ENCODE peak calls at places on chromosome 4, in six cellular contexts. One of them, this sample, is unnamed.

GRCh38 chr4:143514432-143514831 is 930 bp downstream of the SMARCA5 start:
- DNase-seq in anterior cingulate cortex: peak; percentile 56
- DNase-seq in activated T-cell treated with anti-CD3 and anti-CD28 coated beads, Interleukin-2, amount 50 U/mL, for 72 hours: peak; percentile 20
- DNase-seq in HFF-Myc: no peak
- DNase-seq in NCI-H69: peak; percentile 75
- DNase-seq in left ventricle myocardium inferior: peak; percentile 40
- DNase-seq in this sample: no peak

GRCh38 chr4:123478859-123479345 is 82.3 kb downstream of the SPRY1 start:
- DNase-seq in anterior cingulate cortex: no peak
- DNase-seq in activated T-cell treated with anti-CD3 and anti-CD28 coated beads, Interleukin-2, amount 50 U/mL, for 72 hours: no peak
- DNase-seq in HFF-Myc: no peak
- DNase-seq in NCI-H69: peak; percentile 7
- DNase-seq in left ventricle myocardium inferior: no peak
- DNase-seq in this sample: no peak

GRCh38 chr4:102751964-102752363 is 8.8 kb downstream of the MANBA start:
- DNase-seq in anterior cingulate cortex: no peak
- DNase-seq in activated T-cell treated with anti-CD3 and anti-CD28 coated beads, Interleukin-2, amount 50 U/mL, for 72 hours: no peak
- DNase-seq in HFF-Myc: no peak
- DNase-seq in NCI-H69: no peak
- DNase-seq in left ventricle myocardium inferior: no peak
- DNase-seq in this sample: no peak

GRCh38 chr4:69092190-69092589 is 4.1 kb upstream of the UGT2B7 start:
- DNase-seq in anterior cingulate cortex: no peak
- DNase-seq in activated T-cell treated with anti-CD3 and anti-CD28 coated beads, Interleukin-2, amount 50 U/mL, for 72 hours: no peak
- DNase-seq in HFF-Myc: no peak
- DNase-seq in NCI-H69: peak; percentile 71
- DNase-seq in left ventricle myocardium inferior: no peak
- DNase-seq in this sample: no peak

GRCh38 chr4:8840006-8840793 is 31.4 kb downstream of the HMX1 start:
- DNase-seq in anterior cingulate cortex: no peak
- DNase-seq in activated T-cell treated with anti-CD3 and anti-CD28 coated beads, Interleukin-2, amount 50 U/mL, for 72 hours: no peak
- DNase-seq in HFF-Myc: no peak
- DNase-seq in NCI-H69: peak; percentile 7
- DNase-seq in left ventricle myocardium inferior: no peak
- DNase-seq in this sample: no peak

GRCh38 chr4:46425775-46426400 is 36.0 kb upstream of the GABRA2 start:
- DNase-seq in anterior cingulate cortex: no peak
- DNase-seq in activated T-cell treated with anti-CD3 and anti-CD28 coated beads, Interleukin-2, amount 50 U/mL, for 72 hours: no peak
- DNase-seq in HFF-Myc: no peak
- DNase-seq in NCI-H69: no peak
- DNase-seq in left ventricle myocardium inferior: no peak
- DNase-seq in this sample: no peak

GRCh38 chr4:115720611-115721010 is 607.2 kb upstream of the NDST4 start:
- DNase-seq in anterior cingulate cortex: no peak
- DNase-seq in activated T-cell treated with anti-CD3 and anti-CD28 coated beads, Interleukin-2, amount 50 U/mL, for 72 hours: no peak
- DNase-seq in HFF-Myc: no peak
- DNase-seq in NCI-H69: no peak
- DNase-seq in left ventricle myocardium inferior: no peak
- DNase-seq in this sample: no peak

GRCh38 chr4:8280876-8281440 is 11.4 kb downstream of the HTRA3 start:
- DNase-seq in anterior cingulate cortex: no peak
- DNase-seq in activated T-cell treated with anti-CD3 and anti-CD28 coated beads, Interleukin-2, amount 50 U/mL, for 72 hours: no peak
- DNase-seq in HFF-Myc: no peak
- DNase-seq in NCI-H69: no peak
- DNase-seq in left ventricle myocardium inferior: peak; percentile 5
- DNase-seq in this sample: no peak

GRCh38 chr4:87592124-87592523 is 16.2 kb upstream of the DSPP start:
- DNase-seq in anterior cingulate cortex: no peak
- DNase-seq in activated T-cell treated with anti-CD3 and anti-CD28 coated beads, Interleukin-2, amount 50 U/mL, for 72 hours: no peak
- DNase-seq in HFF-Myc: no peak
- DNase-seq in NCI-H69: no peak
- DNase-seq in left ventricle myocardium inferior: no peak
- DNase-seq in this sample: no peak

GRCh38 chr4:55398461-55398860 is 2.7 kb downstream of the TMEM165 start:
- DNase-seq in anterior cingulate cortex: no peak
- DNase-seq in activated T-cell treated with anti-CD3 and anti-CD28 coated beads, Interleukin-2, amount 50 U/mL, for 72 hours: no peak
- DNase-seq in HFF-Myc: no peak
- DNase-seq in NCI-H69: no peak
- DNase-seq in left ventricle myocardium inferior: no peak
- DNase-seq in this sample: no peak

GRCh38 chr4:155614111-155614762 is 52.4 kb upstream of the GUCY1A1 start:
- DNase-seq in anterior cingulate cortex: no peak
- DNase-seq in activated T-cell treated with anti-CD3 and anti-CD28 coated beads, Interleukin-2, amount 50 U/mL, for 72 hours: no peak
- DNase-seq in HFF-Myc: no peak
- DNase-seq in NCI-H69: no peak
- DNase-seq in left ventricle myocardium inferior: no peak
- DNase-seq in this sample: no peak

GRCh38 chr4:40916218-40916555 is 166.4 kb downstream of the NSUN7 start:
- DNase-seq in anterior cingulate cortex: peak; percentile 37
- DNase-seq in activated T-cell treated with anti-CD3 and anti-CD28 coated beads, Interleukin-2, amount 50 U/mL, for 72 hours: no peak
- DNase-seq in HFF-Myc: no peak
- DNase-seq in NCI-H69: no peak
- DNase-seq in left ventricle myocardium inferior: no peak
- DNase-seq in this sample: no peak

GRCh38 chr4:54439831-54440243 is 210.7 kb downstream of the PDGFRA start:
- DNase-seq in anterior cingulate cortex: peak; percentile 17
- DNase-seq in activated T-cell treated with anti-CD3 and anti-CD28 coated beads, Interleukin-2, amount 50 U/mL, for 72 hours: no peak
- DNase-seq in HFF-Myc: peak; percentile 12
- DNase-seq in NCI-H69: peak; percentile 54
- DNase-seq in left ventricle myocardium inferior: peak; percentile 17
- DNase-seq in this sample: no peak